ENCODE peak calls at places on chromosomes 11 and 22, in four cellular contexts. I, Y, O and T are unnamed samples.

GRCh38 chr11:35030716-35031213 is 108.2 kb upstream of the CD44 start:
- DNase-seq in I (peak), Y (no peak), O (peak), T (no peak)

GRCh38 chr11:134025086-134025437 is 43.8 kb upstream of the JAM3 start:
- DNase-seq in I (no peak), Y (no peak), O (no peak), T (no peak)

GRCh38 chr11:110093407-110094297 is 460 bp downstream of the ZC3H12C start:
- DNase-seq in I (peak), Y (no peak), O (peak), T (peak)

GRCh38 chr11:27615833-27616232 is 84.4 kb downstream of the BDNF start:
- DNase-seq in I (no peak), Y (no peak), O (no peak), T (no peak)

GRCh38 chr22:22032906-22033802 is 50.6 kb upstream of the TOP3B start:
- DNase-seq in I (no peak), Y (no peak), O (peak), T (no peak)

GRCh38 chr11:2768471-2769408 is 68.9 kb upstream of the KCNQ1OT1 start:
- DNase-seq in I (peak), Y (no peak), O (no peak), T (no peak)

GRCh38 chr22:20256562-20257473 is 11.3 kb downstream of the RTN4R start:
- DNase-seq in I (no peak), Y (no peak), O (no peak), T (no peak)

GRCh38 chr11:93921695-93922468 is 71.5 kb upstream of the VSTM5 start:
- DNase-seq in I (peak), Y (peak), O (peak), T (peak)

GRCh38 chr22:40855960-40856512 is 403 bp downstream of the ST13 start:
- DNase-seq in I (peak), Y (no peak), O (no peak), T (peak)

GRCh38 chr11:43868852-43869567 is 11.6 kb upstream of the ALKBH3 start:
- DNase-seq in I (peak), Y (no peak), O (no peak), T (no peak)

GRCh38 chr11:70857885-70858284 is 394.5 kb downstream of the SHANK2 start:
- DNase-seq in I (no peak), Y (no peak), O (no peak), T (no peak)

GRCh38 chr11:82823635-82824614 is 76.3 kb downstream of the PRCP start:
- DNase-seq in I (no peak), Y (no peak), O (no peak), T (no peak)

GRCh38 chr11:94325681-94326080 is 21.3 kb downstream of the IZUMO1R start:
- DNase-seq in I (peak), Y (peak), O (peak), T (peak)

GRCh38 chr22:49664891-49665290 is 162.8 kb downstream of the BRD1 start:
- DNase-seq in I (no peak), Y (no peak), O (no peak), T (no peak)

GRCh38 chr22:49662681-49663080 is 165.0 kb downstream of the BRD1 start:
- DNase-seq in I (no peak), Y (no peak), O (no peak), T (no peak)

GRCh38 chr22:49663311-49663711 is 164.4 kb downstream of the BRD1 start:
- DNase-seq in I (no peak), Y (no peak), O (no peak), T (no peak)

GRCh38 chr22:49663823-49664222 is 163.8 kb downstream of the BRD1 start:
- DNase-seq in I (no peak), Y (no peak), O (no peak), T (no peak)

GRCh38 chr22:49664371-49664881 is 163.2 kb downstream of the BRD1 start:
- DNase-seq in I (no peak), Y (no peak), O (no peak), T (no peak)
- H2AFZ ChIP-seq in I (no peak), Y (peak), O (no peak), T (no peak)

GRCh38 chr22:23485490-23485889 is 94.6 kb downstream of the IGLL1 start:
- DNase-seq in I (no peak), Y (no peak), O (no peak), T (no peak)

GRCh38 chr22:23481369-23481768 is 98.7 kb downstream of the IGLL1 start:
- DNase-seq in I (no peak), Y (no peak), O (no peak), T (no peak)

GRCh38 chr22:23484651-23485050 is 95.4 kb downstream of the IGLL1 start:
- DNase-seq in I (no peak), Y (no peak), O (peak), T (no peak)
- H3K14ac ChIP-seq in I (no peak), Y (no peak), O (no peak), T (no peak)

GRCh38 chr11:57741132-57742086 is at the start of gene SELENOH:
- DNase-seq in I (peak), Y (peak), O (peak), T (peak)
- H3K4ac ChIP-seq in I (peak), Y (peak), O (peak), T (peak)

GRCh38 chr22:44892803-44893730 is 116.7 kb downstream of the PHF21B start:
- DNase-seq in I (no peak), Y (no peak), O (no peak), T (no peak)
- H2AFZ ChIP-seq in I (peak), Y (no peak), O (no peak), T (no peak)